ENCODE peak calls at places on chromosome 19, in seven cellular contexts. B is mammary epithelial cell; Q is pancreas; L is Peyer's patch; R is fibroblast of lung; P is CD8-positive, alpha-beta T cell; T is astrocyte of the spinal cord. F is an unnamed sample.

GRCh38 chr19:32581704-32582164 is 744 bp downstream of the PDCD5 start:
- DNase-seq in R (peak; percentile 38), Q (no peak), T (peak; percentile 27), L (no peak), B (peak; percentile 73), P (no peak), F (peak; percentile 24)

GRCh38 chr19:44903602-44904425 is 1.8 kb upstream of the APOE start:
- DNase-seq in R (peak; percentile 36), L (peak; percentile 85), P (peak; percentile 58), T (peak; percentile 69), B (no peak), Q (peak; percentile 85), F (peak; percentile 54)

GRCh38 chr19:55578761-55579747 is 1.6 kb downstream of the ZNF579 start:
- DNase-seq in T (no peak), P (no peak), R (no peak), L (no peak), B (no peak), Q (peak; percentile 77), F (no peak)

GRCh38 chr19:35080613-35081170 is 34.9 kb upstream of the FXYD3 start:
- DNase-seq in Q (no peak), P (no peak), L (no peak), R (no peak), T (no peak), B (no peak), F (no peak)

GRCh38 chr19:45492627-45493470 is 4.0 kb downstream of the RTN2 start:
- DNase-seq in T (peak; percentile 63), P (no peak), Q (peak; percentile 70), L (no peak), B (no peak), R (peak; percentile 67), F (peak; percentile 77)

GRCh38 chr19:52336976-52337375 is 933 bp downstream of the ZNF610 start:
- DNase-seq in T (no peak), Q (no peak), R (peak; percentile 17), P (no peak), L (no peak), B (no peak), F (peak; percentile 27)

GRCh38 chr19:55474269-55475265 is 1.9 kb upstream of the ZNF628 start:
- DNase-seq in R (peak; percentile 92), Q (no peak), L (no peak), P (no peak), T (peak; percentile 69), B (peak; percentile 84), F (no peak)

GRCh38 chr19:14433454-14434156 is 499 bp downstream of the PKN1 start:
- DNase-seq in L (peak; percentile 75), B (no peak), R (no peak), P (peak; percentile 71), T (no peak), Q (peak; percentile 82), F (no peak)

GRCh38 chr19:10686661-10687517 is 14.3 kb upstream of the QTRT1 start:
- DNase-seq in P (no peak), T (peak; percentile 41), L (no peak), R (peak; percentile 64), Q (peak; percentile 55), B (peak; percentile 29), F (peak; percentile 33)

GRCh38 chr19:4374451-4375163 is 25.7 kb downstream of the SH3GL1 start:
- DNase-seq in B (peak; percentile 74), P (no peak), L (peak; percentile 82), R (peak; percentile 86), T (peak; percentile 84), Q (peak; percentile 88), F (peak; percentile 98)

GRCh38 chr19:48674921-48675824 is 2.4 kb upstream of the NTN5 start:
- DNase-seq in L (peak; percentile 78), T (peak; percentile 76), Q (peak; percentile 89), B (peak; percentile 70), P (peak; percentile 74), R (peak; percentile 59), F (peak; percentile 87)

GRCh38 chr19:49387936-49388372 is at the start of gene KASH5:
- DNase-seq in P (peak; percentile 88), Q (peak; percentile 98), R (peak; percentile 22), B (no peak), L (peak; percentile 82), T (peak; percentile 57), F (no peak)

GRCh38 chr19:46784262-46785053 is 3.9 kb downstream of the SLC1A5 start:
- DNase-seq in P (no peak), B (peak; percentile 95), Q (peak; percentile 79), T (peak; percentile 91), R (peak; percentile 84), L (peak; percentile 80), F (peak; percentile 93)

GRCh38 chr19:18202759-18203407 is 959 bp downstream of the RAB3A start:
- DNase-seq in Q (peak; percentile 82), R (no peak), L (no peak), B (peak; percentile 9), P (peak; percentile 31), T (no peak), F (no peak)

GRCh38 chr19:47109541-47110375 is 3.8 kb downstream of the ZC3H4 start:
- DNase-seq in P (peak; percentile 62), Q (no peak), L (no peak), R (peak; percentile 65), T (peak; percentile 71), B (peak; percentile 50), F (peak; percentile 34)

GRCh38 chr19:38685666-38686529 is 38.4 kb downstream of the ACTN4 start:
- DNase-seq in T (peak; percentile 76), L (no peak), B (peak; percentile 70), P (no peak), Q (no peak), R (peak; percentile 69), F (no peak)

GRCh38 chr19:34173145-34173956 is 1.0 kb downstream of the LSM14A start:
- DNase-seq in B (peak; percentile 70), L (peak; percentile 74), T (no peak), P (peak; percentile 21), Q (no peak), R (peak; percentile 64), F (no peak)

GRCh38 chr19:13055213-13056051 is 47.2 kb downstream of the LYL1 start:
- DNase-seq in Q (no peak), T (peak; percentile 99), L (no peak), R (peak; percentile 97), B (peak; percentile 51), P (no peak), F (peak; percentile 98)

GRCh38 chr19:12000152-12000981 is 35.1 kb downstream of the ZNF433 start:
- DNase-seq in P (no peak), R (peak; percentile 67), B (peak; percentile 52), L (no peak), Q (no peak), T (peak; percentile 42), F (no peak)

GRCh38 chr19:50567052-50567841 is 988 bp downstream of the LRRC4B start:
- DNase-seq in R (no peak), Q (no peak), T (no peak), L (no peak), P (no peak), B (no peak), F (no peak)

GRCh38 chr19:15222738-15223648 is 9.3 kb downstream of the EPHX3 start:
- DNase-seq in L (peak; percentile 74), T (peak; percentile 96), Q (peak; percentile 90), R (peak; percentile 96), P (peak; percentile 81), B (peak; percentile 80), F (peak; percentile 99)

GRCh38 chr19:30807263-30807662 is 435.1 kb downstream of the ZNF536 start:
- DNase-seq in T (no peak), L (no peak), R (no peak), P (no peak), B (no peak), Q (no peak), F (no peak)
- H3K4me3 ChIP-seq in T (no peak overlapping the region), L (no peak overlapping the region), R (no peak overlapping the region), P (no peak overlapping the region), B (no peak overlapping the region), Q (no peak overlapping the region), F (no peak overlapping the region)

GRCh38 chr19:43664008-43664407 is 6.0 kb downstream of the PLAUR start:
- DNase-seq in R (no peak), L (no peak), B (no peak), T (no peak), Q (no peak), P (peak; percentile 54), F (no peak)

GRCh38 chr19:43660301-43660700 is 9.7 kb downstream of the PLAUR start:
- DNase-seq in Q (no peak), B (no peak), T (no peak), L (no peak), R (no peak), P (no peak), F (no peak)

GRCh38 chr19:43658001-43658400 is 12.0 kb downstream of the PLAUR start:
- DNase-seq in B (no peak), L (no peak), T (no peak), Q (no peak), P (no peak), R (no peak), F (no peak)

GRCh38 chr19:43667524-43668405 is 2.2 kb downstream of the PLAUR start:
- DNase-seq in P (no peak), T (no peak), R (no peak), B (no peak), L (no peak), Q (peak; percentile 74), F (no peak)

GRCh38 chr19:43662487-43662886 is 7.5 kb downstream of the PLAUR start:
- DNase-seq in P (no peak), Q (no peak), L (no peak), T (no peak), R (no peak), B (no peak), F (no peak)
- TF ChIP-seq CTCF in P (no peak), Q (no peak), L (no peak), T (peak; percentile 41), R (peak; percentile 43), B (peak; percentile 50), F (peak; percentile 31)

GRCh38 chr19:53978975-53979801 is 12.2 kb upstream of the CACNG6 start:
- DNase-seq in L (no peak), Q (no peak), B (no peak), T (no peak), P (no peak), R (no peak), F (no peak)
- H3K4me3 ChIP-seq in L (no peak overlapping the region), Q (no peak overlapping the region), B (no peak overlapping the region), T (peak overlapping the region; percentile 42), P (no peak overlapping the region), R (peak overlapping the region; percentile 45), F (no peak overlapping the region)

GRCh38 chr19:8355631-8356402 is 8.1 kb upstream of the ANGPTL4 start:
- DNase-seq in R (peak; percentile 98), B (peak; percentile 98), Q (peak; percentile 9), L (no peak), P (no peak), T (peak; percentile 97), F (peak; percentile 100)

GRCh38 chr19:8357007-8357521 is 6.9 kb upstream of the ANGPTL4 start:
- DNase-seq in P (no peak), R (peak; percentile 27), L (no peak), Q (peak; percentile 7), B (no peak), T (no peak), F (no peak)

DNA sequence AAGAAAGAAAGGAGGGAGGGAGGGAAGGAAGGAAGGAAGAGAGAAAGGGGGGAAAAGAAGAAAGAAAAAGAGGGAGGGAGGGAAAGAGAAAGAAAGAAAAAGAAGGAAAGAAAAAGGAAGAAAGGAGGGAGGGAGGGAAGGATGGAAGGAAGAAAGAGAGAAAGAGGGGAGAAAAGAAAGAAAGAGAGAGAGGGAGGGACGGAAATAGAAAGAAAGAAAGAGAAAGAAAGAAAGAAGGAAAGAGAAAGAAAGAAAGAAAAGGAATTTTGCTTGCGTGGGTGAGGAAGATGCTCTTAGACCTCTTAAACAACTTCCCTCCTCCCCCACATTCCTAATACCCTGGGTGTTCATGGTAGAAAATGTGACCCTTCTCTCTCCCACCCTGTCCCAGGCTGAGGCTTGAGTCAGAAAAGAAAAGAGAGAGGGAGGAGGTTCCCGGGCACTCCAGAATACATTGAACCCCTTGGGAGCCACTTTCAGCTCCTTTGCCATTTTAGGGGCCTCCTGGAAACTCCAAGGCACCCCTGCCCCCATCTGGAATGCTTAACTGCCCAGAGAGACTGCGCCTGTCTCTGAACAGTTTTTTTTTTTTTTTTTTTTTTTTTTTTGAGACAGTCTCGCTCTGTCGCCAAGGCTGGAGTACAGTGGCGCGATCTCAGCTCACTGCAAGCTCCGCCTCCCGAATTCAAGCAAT is 9.2 kb upstream of the KANK3 start:
- DNase-seq in P (no peak), R (peak; percentile 34), L (no peak), B (no peak), Q (peak; percentile 17), T (no peak), F (peak; percentile 47)
- TF ChIP-seq CTCF in P (no peak), R (no peak), L (no peak), B (no peak), Q (no peak), T (no peak), F (no peak)

F was measured in foreskin fibroblast.